ENCODE peak calls at places on chromosomes 4 and X, in ten cellular contexts. H is islet precursor cell; P is stimulated activated CD8-positive, alpha-beta memory T cell treated with anti-CD3 and anti-CD28 coated beads, Interleukin-7, amount 100 ng/mL, for 1 hour; Q is HTR-8/SVneo; U is AML-193; W is GDM1; D is WERI-Rb-1; F is NCI-H82; T is C1 segment of cervical spinal cord; N is amygdala. Y is an unnamed sample.

GRCh38 chrX:129759576-129760061 is 20.1 kb upstream of the SASH3 start:
- DNase-seq in H (no peak), P (no peak), U (peak; percentile 48), Q (no peak), F (no peak), D (no peak), T (peak; percentile 85), N (peak; percentile 19), W (peak; percentile 75), Y (peak; percentile 33)

GRCh38 chr4:133668061-133668851 is 519.2 kb downstream of the PCDH10 start:
- DNase-seq in N (no peak), F (peak; percentile 53), P (no peak), H (peak; percentile 62), T (no peak), D (peak; percentile 51), U (no peak), Q (no peak), W (no peak), Y (no peak)

GRCh38 chrX:107978707-107979307 is 3.4 kb downstream of the TEX13B start:
- DNase-seq in U (peak; percentile 0), W (no peak), F (peak; percentile 34), D (no peak), T (no peak), Q (no peak), N (no peak), P (no peak), H (no peak), Y (peak; percentile 3)

GRCh38 chrX:36434521-36434920 is 515.0 kb downstream of the CFAP47 start:
- DNase-seq in N (no peak), H (no peak), U (no peak), F (no peak), T (no peak), W (no peak), D (no peak), P (no peak), Q (no peak), Y (peak; percentile 46)

GRCh38 chrX:13966071-13966850 is 63.4 kb downstream of the GEMIN8 start:
- DNase-seq in T (no peak), D (no peak), N (no peak), F (no peak), Q (no peak), U (no peak), W (no peak), H (no peak), P (no peak), Y (no peak)

GRCh38 chrX:153565996-153566580 is 32.9 kb downstream of the CCNQ start:
- DNase-seq in P (no peak), N (no peak), Q (no peak), F (no peak), T (no peak), H (no peak), D (no peak), U (no peak), W (no peak), Y (no peak)

GRCh38 chr4:47334597-47335185 is 128.8 kb downstream of the COMMD8 start:
- DNase-seq in Q (no peak), U (no peak), N (no peak), W (no peak), T (no peak), F (no peak), P (no peak), D (no peak), H (no peak), Y (peak; percentile 42)

GRCh38 chrX:40772290-40772689 is 36.9 kb upstream of the MED14 start:
- DNase-seq in N (no peak), H (peak; percentile 82), F (no peak), W (no peak), Q (no peak), D (no peak), P (no peak), U (no peak), T (no peak), Y (peak; percentile 80)

GRCh38 chrX:20218809-20219505 is 47.8 kb downstream of the RPS6KA3 start:
- DNase-seq in F (no peak), N (no peak), H (peak; percentile 59), W (no peak), P (no peak), D (no peak), T (no peak), U (no peak), Q (no peak), Y (no peak)

GRCh38 chrX:134368140-134368539 is 91.8 kb upstream of the HPRT1 start:
- DNase-seq in H (no peak), W (no peak), N (no peak), P (no peak), T (no peak), F (no peak), U (peak; percentile 12), D (no peak), Q (no peak), Y (no peak)

GRCh38 chr4:53706422-53707032 is 115.2 kb upstream of the LNX1 start:
- DNase-seq in W (peak; percentile 8), N (no peak), Q (peak; percentile 10), U (peak; percentile 5), T (no peak), D (no peak), P (no peak), F (peak; percentile 51), H (no peak), Y (peak; percentile 35)

GRCh38 chr4:15130441-15130840 is 128.2 kb downstream of the CPEB2 start:
- DNase-seq in T (peak; percentile 69), P (no peak), H (no peak), U (no peak), Q (no peak), D (no peak), F (no peak), N (no peak), W (no peak), Y (no peak)

GRCh38 chr4:126038492-126039236 is 723.9 kb downstream of the FAT4 start:
- DNase-seq in T (no peak), H (no peak), D (no peak), P (no peak), W (no peak), F (no peak), U (no peak), Q (no peak), N (no peak), Y (no peak)

GRCh38 chr4:17324431-17324830 is 187.5 kb downstream of the QDPR start:
- DNase-seq in Q (no peak), N (peak; percentile 4), F (peak; percentile 50), W (no peak), U (peak; percentile 38), T (no peak), D (peak; percentile 36), P (peak; percentile 23), H (no peak), Y (peak; percentile 4)

GRCh38 chr4:3373468-3373867 is 68.3 kb upstream of the HGFAC start:
- DNase-seq in U (no peak), T (no peak), D (no peak), H (no peak), W (no peak), P (no peak), N (no peak), Q (no peak), F (no peak), Y (no peak)

GRCh38 chrX:118627084-118627758 is 100.2 kb upstream of the IL13RA1 start:
- DNase-seq in F (peak; percentile 25), P (no peak), T (no peak), W (no peak), H (no peak), D (no peak), U (peak; percentile 6), N (no peak), Q (no peak), Y (no peak)

GRCh38 chrX:11100281-11101035 is 10.7 kb upstream of the HCCS start:
- DNase-seq in W (no peak), F (peak; percentile 73), H (peak; percentile 55), D (peak; percentile 25), U (no peak), P (no peak), T (no peak), N (peak; percentile 4), Q (peak; percentile 41), Y (peak; percentile 62)

GRCh38 chr4:144399927-144400326 is 246.0 kb upstream of the HHIP start:
- DNase-seq in F (no peak), D (no peak), P (no peak), H (no peak), U (no peak), Q (peak; percentile 41), N (no peak), T (no peak), W (no peak), Y (peak; percentile 92)

GRCh38 chrX:109614951-109615350 is 10.0 kb downstream of the KCNE5 start:
- DNase-seq in F (no peak), Q (no peak), N (no peak), P (no peak), T (no peak), U (no peak), W (no peak), H (peak; percentile 73), D (no peak), Y (no peak)

GRCh38 chrX:12741416-12741815 is 49.8 kb upstream of the PRPS2 start:
- DNase-seq in U (no peak), P (no peak), D (no peak), H (peak; percentile 57), N (no peak), T (no peak), F (no peak), Q (no peak), W (no peak), Y (no peak)

GRCh38 chrX:112734250-112734649 is 54.5 kb upstream of the LHFPL1 start:
- DNase-seq in U (no peak), N (no peak), Q (no peak), P (no peak), T (no peak), F (no peak), H (no peak), W (peak; percentile 19), D (no peak), Y (no peak)

GRCh38 chrX:150049647-150050046 is 111.4 kb upstream of the EOLA2 start:
- DNase-seq in T (no peak), D (no peak), P (no peak), W (no peak), H (no peak), N (no peak), U (no peak), Q (no peak), F (peak; percentile 9), Y (no peak)

GRCh38 chr4:162510115-162510514 is 346.3 kb upstream of the FSTL5 start:
- DNase-seq in F (no peak), T (no peak), U (no peak), W (no peak), H (no peak), D (no peak), P (no peak), Q (no peak), N (no peak), Y (no peak)

GRCh38 chr4:38745881-38746280 is 36.9 kb downstream of the TLR10 start:
- DNase-seq in N (no peak), T (no peak), F (no peak), D (no peak), Q (no peak), U (no peak), W (no peak), H (peak; percentile 9), P (no peak), Y (no peak)

GRCh38 chrX:9522756-9523155 is 57.9 kb downstream of the TBL1X start:
- DNase-seq in T (no peak), U (no peak), Q (no peak), N (no peak), D (no peak), P (no peak), H (no peak), F (no peak), W (no peak), Y (no peak)

GRCh38 chr4:150769845-150770244 is 187.9 kb downstream of the MAB21L2 start:
- DNase-seq in D (no peak), H (no peak), T (no peak), P (no peak), F (no peak), N (no peak), W (no peak), U (no peak), Q (no peak), Y (peak; percentile 19)

GRCh38 chr4:168124008-168124641 is 31.8 kb downstream of the ANXA10 start:
- DNase-seq in T (no peak), N (no peak), H (no peak), F (no peak), P (no peak), Q (peak; percentile 9), D (no peak), U (no peak), W (no peak), Y (peak; percentile 14)

GRCh38 chr4:151284534-151285245 is 7.7 kb downstream of the PRSS48 start:
- DNase-seq in W (no peak), P (no peak), H (no peak), T (no peak), D (no peak), N (no peak), Q (no peak), U (no peak), F (no peak), Y (no peak)